ENCODE peak calls at places on chromosomes 7 and 10, in four cellular contexts. Y is H1, V is H7, F is ovary. D is an unnamed sample. For H3K36me3, the result is how much of the 10 kb centered on the place peaks cover.

GRCh38 chr10:50431791-50432190 is 180.5 kb upstream of the ASAH2 start:
- DNase-seq in V (no peak), F (no peak), Y (no peak), D (no peak)

GRCh38 chr7:94374231-94374630 is 20.5 kb upstream of the COL1A2 start:
- DNase-seq in F (peak), Y (no peak), V (peak), D (peak)

GRCh38 chr7:28581351-28581750 is 169.0 kb downstream of the CREB5 start:
- DNase-seq in F (no peak), V (no peak), Y (no peak), D (no peak)

GRCh38 chr7:151570366-151570915 is 50.7 kb upstream of the RHEB start:
- DNase-seq in F (no peak), Y (no peak), V (no peak), D (no peak)

GRCh38 chr7:74454948-74455804 is 1.5 kb downstream of the GTF2IRD1 start:
- DNase-seq in Y (no peak), V (peak), F (peak), D (peak)

GRCh38 chr10:30581779-30582380 is 47.7 kb downstream of the LYZL2 start:
- DNase-seq in V (peak), Y (no peak), F (no peak), D (peak)

GRCh38 chr7:404782-405488 is 114.7 kb downstream of the PDGFA start:
- DNase-seq in F (no peak), Y (peak), V (no peak), D (no peak)

GRCh38 chr10:36801660-36802059 is 323.7 kb upstream of the ANKRD30A start:
- DNase-seq in V (no peak), F (no peak), Y (no peak), D (no peak)

GRCh38 chr10:111126981-111127848 is 50.4 kb downstream of the ADRA2A start:
- DNase-seq in Y (no peak), F (no peak), V (no peak), D (no peak)

GRCh38 chr7:37916017-37916672 is 472 bp downstream of the SFRP4 start:
- DNase-seq in F (peak), Y (peak), V (peak), D (peak)

GRCh38 chr7:18356195-18356645 is 139.3 kb upstream of the HDAC9 start:
- DNase-seq in F (no peak), V (no peak), Y (no peak), D (no peak)

GRCh38 chr10:33022090-33022489 is 64.1 kb upstream of the ITGB1 start:
- DNase-seq in V (no peak), Y (no peak), F (no peak), D (no peak)

GRCh38 chr7:130838738-130839137 is 104.7 kb upstream of the KLF14 start:
- DNase-seq in F (no peak), V (no peak), Y (no peak), D (no peak)

GRCh38 chr10:80157561-80157960 is 25.0 kb downstream of the PLAC9 start:
- DNase-seq in F (no peak), Y (no peak), V (no peak), D (peak)

GRCh38 chr10:20105236-20105635 is 289.0 kb downstream of the PLXDC2 start:
- DNase-seq in Y (no peak), F (no peak), V (no peak), D (no peak)

GRCh38 chr7:66576646-66577045 is 52.0 kb upstream of the KCTD7 start:
- DNase-seq in Y (no peak), V (no peak), F (no peak), D (no peak)

GRCh38 chr7:31082450-31082849 is 30.3 kb downstream of the ADCYAP1R1 start:
- DNase-seq in F (no peak), Y (no peak), V (no peak), D (no peak)

GRCh38 chr10:78774614-78774998 is 294.2 kb upstream of the ZMIZ1 start:
- DNase-seq in Y (no peak), F (no peak), V (no peak), D (no peak)

GRCh38 chr7:137715101-137715500 is 131.7 kb downstream of the DGKI start:
- DNase-seq in V (no peak), Y (no peak), F (no peak), D (no peak)

GRCh38 chr10:70233939-70234300 is 691 bp upstream of the PPA1 start:
- DNase-seq in Y (no peak), F (no peak), V (peak), D (no peak)

GRCh38 chr7:83655951-83656556 is 7.1 kb upstream of the SEMA3E start:
- DNase-seq in V (peak), Y (no peak), F (no peak), D (peak)

GRCh38 chr7:91408388-91409154 is 144.3 kb downstream of the FZD1 start:
- DNase-seq in F (no peak), Y (no peak), V (no peak), D (no peak)

GRCh38 chr10:114174462-114175190 is 623 bp upstream of the CCDC186 start:
- DNase-seq in F (peak), Y (no peak), V (no peak), D (no peak)

GRCh38 chr10:110502072-110502845 is 4.6 kb downstream of the DUSP5 start:
- DNase-seq in Y (no peak), V (no peak), F (no peak), D (no peak)

GRCh38 chr7:88402529-88402928 is 95.8 kb upstream of the STEAP4 start:
- DNase-seq in F (no peak), Y (no peak), V (no peak), D (no peak)

GRCh38 chr10:103668351-103669242 is 175.1 kb downstream of the NEURL1 start:
- DNase-seq in F (peak), V (peak), Y (no peak), D (peak)

GRCh38 chr7:129767120-129768011 is 155.8 kb downstream of the NRF1 start:
- DNase-seq in V (no peak), F (no peak), Y (no peak), D (no peak)

DNA sequence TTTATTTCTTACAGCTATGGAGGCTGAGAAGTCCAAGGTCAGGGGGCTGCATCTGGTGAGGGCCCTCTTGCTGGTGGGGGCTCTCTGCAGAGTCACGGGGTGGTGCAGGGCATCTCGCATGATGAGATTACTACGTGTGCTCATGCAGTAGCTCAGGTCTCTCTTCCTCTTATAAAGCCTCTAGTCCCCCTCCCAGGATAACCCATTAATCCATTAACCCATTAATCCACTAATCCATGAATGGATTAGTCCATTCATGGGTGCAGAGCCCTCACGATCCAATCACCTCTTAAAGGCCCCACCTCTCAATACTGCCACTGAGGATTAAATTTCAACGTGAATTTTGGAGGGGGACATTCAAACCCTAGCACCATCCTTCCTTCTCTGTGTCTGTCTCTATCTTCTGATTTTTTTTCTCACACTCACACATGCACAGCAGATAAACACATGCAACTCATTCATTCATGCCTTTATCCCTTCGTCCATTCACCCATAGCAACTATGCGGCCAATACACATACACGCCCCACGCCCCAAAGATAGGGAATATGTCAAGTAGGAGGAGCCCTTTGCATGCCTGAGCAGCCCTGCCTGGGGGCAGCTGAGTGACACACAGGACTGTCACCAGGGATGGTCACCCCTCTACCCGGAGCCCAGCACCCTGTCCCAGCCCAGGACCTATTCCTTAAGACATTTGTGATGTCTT is 86.5 kb downstream of the C10orf105 start:
- DNase-seq in F (no peak), Y (no peak), V (no peak), D (no peak)
- H3K36me3 ChIP-seq in F (under half), Y (under half), V (under half), D (under half)

DNA sequence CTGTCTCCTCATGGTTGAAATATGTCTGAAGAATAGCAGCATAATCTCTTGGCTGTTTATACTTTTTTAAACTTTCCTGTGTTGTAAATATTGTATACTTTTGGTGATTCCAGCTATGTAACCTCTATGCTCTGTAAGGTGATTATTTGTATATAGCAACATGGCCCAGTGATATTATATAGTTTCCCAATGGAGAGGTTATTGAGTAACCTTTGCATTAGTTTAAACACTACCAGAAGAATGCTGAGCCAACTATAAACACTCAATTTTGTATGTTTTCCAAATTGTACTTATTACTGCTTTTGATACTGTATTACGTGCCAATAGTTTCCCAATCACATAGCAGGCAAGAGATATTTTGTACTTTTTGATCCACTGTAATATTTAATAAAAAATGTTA is 172.1 kb downstream of the RTKN2 start:
- DNase-seq in F (no peak), V (no peak), Y (no peak), D (no peak)
- H3K36me3 ChIP-seq in F (under half), V (under half), Y (under half), D (under half)

DNA sequence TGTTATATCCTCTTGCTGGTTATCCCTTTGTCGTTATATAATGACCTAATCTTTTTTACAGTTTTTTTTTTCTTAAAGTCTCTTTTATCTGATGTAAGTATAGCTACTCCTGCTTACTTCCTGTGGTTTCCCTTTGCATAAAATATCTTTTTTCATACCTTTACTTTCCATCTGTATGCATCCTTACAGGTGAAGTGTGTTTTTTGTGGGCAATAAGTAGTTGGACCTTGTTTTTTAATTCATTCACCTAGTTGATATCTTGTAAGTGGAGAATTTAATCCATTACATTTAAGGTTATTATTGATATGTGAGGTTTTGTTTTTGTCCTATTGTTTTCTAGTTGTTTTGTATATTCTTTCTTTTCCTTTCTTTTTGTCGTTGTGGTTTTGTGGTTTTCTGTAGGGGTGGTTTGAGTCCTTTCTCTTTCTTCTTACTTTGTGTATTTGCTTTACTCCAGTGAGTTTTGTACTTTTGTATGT is 168.6 kb downstream of the MLLT10 start:
- DNase-seq in Y (no peak), V (no peak), F (no peak), D (no peak)
- H3K36me3 ChIP-seq in Y (under half), V (under half), F (under half), D (under half)

GRCh38 chr10:1110674-1111119 is 54.5 kb downstream of the WDR37 start:
- DNase-seq in V (no peak), Y (no peak), F (no peak), D (no peak)

GRCh38 chr10:1107004-1107403 is 50.8 kb downstream of the WDR37 start:
- DNase-seq in V (no peak), Y (no peak), F (no peak), D (no peak)

GRCh38 chr10:1109795-1110673 is 53.8 kb downstream of the WDR37 start:
- DNase-seq in F (peak), V (peak), Y (peak), D (peak)

GRCh38 chr10:1104971-1105370 is 48.8 kb downstream of the WDR37 start:
- DNase-seq in V (no peak), F (no peak), Y (no peak), D (no peak)

DNA sequence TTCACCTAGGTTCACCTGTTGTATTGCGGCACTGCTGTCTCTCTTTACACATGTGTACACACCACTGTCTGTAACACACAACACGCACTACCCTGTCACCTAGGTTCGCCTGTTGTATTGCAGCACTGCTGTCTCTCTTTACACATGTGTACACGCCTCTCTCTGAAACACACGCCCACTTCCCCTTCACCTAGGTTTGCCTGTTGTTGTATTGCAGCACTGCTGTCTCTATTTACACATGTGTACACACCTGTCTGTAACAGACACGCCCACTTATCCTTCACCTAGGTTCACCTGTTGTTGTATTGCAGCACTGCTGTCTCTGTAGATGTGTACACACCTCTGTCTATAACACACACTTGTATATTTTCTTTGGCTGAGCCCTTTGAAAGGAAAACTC is 51.5 kb downstream of the WDR37 start:
- DNase-seq in V (no peak), Y (no peak), F (no peak), D (no peak)
- H3K36me3 ChIP-seq in V (under half), Y (under half), F (under half), D (under half)

GRCh38 chr10:28807760-28808613 is 130.7 kb downstream of the BAMBI start:
- DNase-seq in F (no peak), V (no peak), Y (no peak), D (no peak)
- H3K36me3 ChIP-seq in F (under half), V (under half), Y (under half), D (under half)

GRCh38 chr10:100942229-100942628 is 27.1 kb upstream of the SEMA4G start:
- DNase-seq in V (no peak), F (no peak), Y (no peak), D (no peak)
- H3K36me3 ChIP-seq in V (under half), F (under half), Y (under half), D (under half)